ENCODE peak calls at places on chromosome 13, in seven cellular contexts. M, X, D, K, I, H and G are unnamed samples.

GRCh38 chr13:102700088-102701031 is 5.5 kb upstream of the METTL21C start:
- DNase-seq in M (no peak), K (no peak), H (no peak), D (no peak), X (peak; percentile 40), I (no peak), G (no peak)

GRCh38 chr13:22017226-22017625 is 346.4 kb downstream of the FGF9 start:
- DNase-seq in X (no peak), D (no peak), M (no peak), I (no peak), H (no peak), K (no peak), G (no peak)

GRCh38 chr13:22074403-22074802 is 403.5 kb downstream of the FGF9 start:
- DNase-seq in X (no peak), M (no peak), D (no peak), K (no peak), I (no peak), H (no peak), G (no peak)

GRCh38 chr13:78147905-78148304 is 229.3 kb upstream of the EDNRB start:
- DNase-seq in I (no peak), D (no peak), X (no peak), K (no peak), M (no peak), H (no peak), G (no peak)

GRCh38 chr13:27641711-27642502 is 20.2 kb downstream of the POLR1D start:
- DNase-seq in K (no peak), I (no peak), X (no peak), M (no peak), H (no peak), D (no peak), G (no peak)

GRCh38 chr13:98581971-98582702 is 5.2 kb upstream of the STK24 start:
- DNase-seq in I (no peak), K (no peak), M (no peak), H (no peak), D (no peak), X (no peak), G (no peak)

GRCh38 chr13:47076536-47076935 is 179.7 kb upstream of the HTR2A start:
- DNase-seq in H (no peak), X (no peak), M (no peak), K (no peak), D (no peak), I (no peak), G (no peak)

GRCh38 chr13:66506979-66507378 is 723.2 kb downstream of the PCDH9 start:
- DNase-seq in X (no peak), D (no peak), H (no peak), M (no peak), K (no peak), I (no peak), G (no peak)

GRCh38 chr13:39394811-39395685 is 207.9 kb downstream of the LHFPL6 start:
- DNase-seq in H (no peak), D (no peak), M (no peak), K (no peak), I (no peak), X (no peak), G (no peak)

GRCh38 chr13:44876782-44877324 is 112.4 kb downstream of the NUFIP1 start:
- DNase-seq in K (no peak), H (no peak), M (no peak), X (no peak), I (peak; percentile 88), D (peak; percentile 29), G (peak; percentile 24)

DNA sequence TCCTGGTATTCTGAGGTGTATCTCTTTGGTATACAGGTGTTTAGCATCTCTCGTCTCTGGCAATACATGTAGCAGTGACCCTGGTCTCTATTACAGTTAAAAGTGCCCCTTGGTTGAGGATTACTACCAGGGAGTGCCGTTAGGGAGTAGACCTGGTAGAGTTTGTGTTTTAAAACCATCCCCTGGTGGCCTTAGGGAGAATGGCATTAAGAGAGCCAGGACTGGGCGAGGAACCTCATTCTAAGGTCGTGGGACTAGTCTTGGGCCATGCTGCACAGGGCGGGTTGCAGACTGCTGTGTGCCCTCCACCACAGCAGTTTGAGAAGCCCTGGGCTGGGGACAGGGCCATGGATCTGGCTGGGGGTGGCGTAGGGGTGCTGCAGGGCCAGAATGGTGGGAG is 35.0 kb downstream of the B3GLCT start:
- DNase-seq in M (no peak), I (peak; percentile 65), D (peak; percentile 17), H (no peak), K (no peak), X (no peak), G (no peak)
- TF ChIP-seq CTCF in M (no peak), I (peak; percentile 39), D (peak; percentile 45), H (peak; percentile 4), K (no peak), X (peak; percentile 9), G (peak; percentile 30)

GRCh38 chr13:42571895-42572294 is 2.1 kb upstream of the TNFSF11 start:
- DNase-seq in D (no peak), M (no peak), H (no peak), K (no peak), X (no peak), I (no peak), G (no peak)

GRCh38 chr13:42574011-42574410 is at the start of gene TNFSF11:
- DNase-seq in X (no peak), D (no peak), I (peak; percentile 90), H (no peak), K (no peak), M (no peak), G (no peak)

GRCh38 chr13:42575938-42576337 is 2.0 kb downstream of the TNFSF11 start:
- DNase-seq in K (no peak), H (no peak), X (no peak), I (no peak), M (no peak), D (no peak), G (no peak)

GRCh38 chr13:42577538-42577937 is 3.6 kb downstream of the TNFSF11 start:
- DNase-seq in M (no peak), H (no peak), X (no peak), K (no peak), D (no peak), I (no peak), G (no peak)

DNA sequence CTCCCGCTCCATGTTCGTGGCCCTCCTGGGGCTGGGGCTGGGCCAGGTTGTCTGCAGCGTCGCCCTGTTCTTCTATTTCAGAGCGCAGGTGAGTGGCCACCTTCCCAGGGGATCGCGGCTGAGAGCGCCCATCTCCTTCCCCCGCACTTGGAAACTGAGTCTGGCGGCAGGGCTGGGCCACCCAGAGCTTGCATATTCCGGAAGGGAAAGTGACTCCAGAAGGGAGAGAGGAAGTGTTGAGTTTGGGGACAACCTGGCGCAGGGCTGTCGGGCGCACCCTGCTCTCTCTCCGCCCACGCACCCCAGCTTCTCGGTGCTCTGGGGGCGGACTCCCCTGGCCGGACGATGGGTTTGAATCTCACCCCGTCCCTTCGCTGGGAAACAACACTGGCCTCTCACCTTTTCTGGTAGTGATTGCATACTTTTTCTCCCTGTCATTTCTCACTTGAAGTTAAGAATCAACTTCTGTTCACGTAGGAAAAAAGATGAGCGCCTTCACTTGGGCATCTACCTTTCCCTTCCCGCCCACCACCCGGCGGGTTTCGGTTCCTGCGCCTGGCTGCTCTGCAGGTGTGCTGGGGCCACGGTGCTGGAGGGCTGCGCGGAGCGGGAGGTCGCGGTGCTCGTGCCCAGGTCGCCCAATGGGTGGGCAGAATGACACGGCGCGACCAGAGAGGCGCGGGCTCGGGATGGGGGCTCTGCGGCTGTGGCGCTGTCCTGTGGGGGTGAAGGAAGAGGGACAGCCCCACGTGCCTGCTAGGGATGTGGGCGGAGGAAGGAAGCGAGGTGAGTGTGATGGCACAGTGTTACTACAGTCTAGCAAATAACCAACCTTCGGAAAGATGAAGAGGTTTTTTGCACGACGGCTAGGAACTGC is 721 bp downstream of the TNFSF11 start:
- DNase-seq in D (no peak), K (no peak), X (no peak), I (peak; percentile 44), M (peak; percentile 49), H (no peak), G (no peak)
- H3K4me3 ChIP-seq in D (no peak overlapping the region), K (peak overlapping the region; percentile 39), X (no peak overlapping the region), I (peak overlapping the region; percentile 83), M (no peak overlapping the region), H (peak overlapping the region; percentile 63), G (no peak overlapping the region)

GRCh38 chr13:91351123-91351522 is 3.6 kb downstream of the MIR17HG start:
- DNase-seq in H (no peak), I (no peak), D (no peak), X (no peak), K (no peak), M (no peak), G (no peak)

GRCh38 chr13:91348906-91349435 is 1.5 kb downstream of the MIR17HG start:
- DNase-seq in I (peak; percentile 84), X (peak; percentile 92), K (peak; percentile 94), D (peak; percentile 94), H (peak; percentile 94), M (peak; percentile 93), G (peak; percentile 98)

GRCh38 chr13:91347996-91348905 is 764 bp downstream of the MIR17HG start:
- DNase-seq in I (no peak), M (peak; percentile 73), K (peak; percentile 53), X (peak; percentile 43), H (peak; percentile 67), D (peak; percentile 55), G (peak; percentile 60)

GRCh38 chr13:91351980-91352379 is 4.5 kb downstream of the MIR17HG start:
- DNase-seq in D (no peak), X (no peak), K (no peak), M (no peak), H (no peak), I (no peak), G (no peak)

GRCh38 chr13:91349992-91350911 is 2.8 kb downstream of the MIR17HG start:
- DNase-seq in X (no peak), I (no peak), M (no peak), D (no peak), H (no peak), K (no peak), G (no peak)
- H3K36me3 ChIP-seq in X (no peaks in the 10 kb centered on the region), I (peaks cover 60% of the 10 kb centered on the region), M (no peaks in the 10 kb centered on the region), D (peaks cover 71% of the 10 kb centered on the region), H (peaks cover 11% of the 10 kb centered on the region), K (peaks cover 11% of the 10 kb centered on the region), G (peaks cover 71% of the 10 kb centered on the region)

DNA sequence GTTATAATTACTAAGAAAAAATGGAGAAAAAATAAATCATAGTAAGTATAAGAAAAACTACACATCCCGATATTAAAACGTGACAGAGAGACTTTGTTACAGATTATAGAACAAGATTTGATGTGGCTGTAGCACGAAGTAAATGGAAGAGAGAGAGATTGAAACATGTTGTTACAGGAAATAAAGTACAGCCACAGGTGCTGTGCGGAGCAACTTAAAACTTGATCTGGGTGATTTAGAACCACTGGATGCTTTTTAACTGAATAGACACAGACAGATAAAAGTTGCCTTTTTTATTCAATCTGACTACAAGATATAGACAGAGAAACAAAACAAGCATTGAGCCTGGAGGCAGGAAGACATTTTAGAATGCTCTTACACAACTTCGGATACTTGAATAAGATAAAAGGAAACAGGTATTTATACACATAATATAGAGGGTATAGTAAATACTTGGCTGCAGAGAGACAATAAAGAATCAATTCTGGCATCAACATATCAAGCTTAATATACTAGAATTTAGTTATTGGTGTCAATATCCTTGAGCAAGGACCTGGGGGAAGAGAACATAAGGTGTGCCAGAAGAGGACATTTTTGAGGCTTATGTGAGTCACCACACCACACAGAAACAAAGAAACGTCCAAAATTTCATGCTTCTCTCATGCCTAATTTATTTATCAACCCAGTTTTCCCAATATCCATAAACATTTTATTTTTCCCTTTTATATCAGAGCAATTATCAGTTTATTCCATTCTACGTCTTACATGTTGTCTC is 548.5 kb downstream of the SLITRK1 start:
- DNase-seq in K (no peak), M (no peak), D (no peak), X (no peak), H (no peak), I (no peak), G (no peak)
- TF ChIP-seq CTCF in K (no peak), M (no peak), D (no peak), X (no peak), H (no peak), I (no peak), G (no peak)